ENCODE peak calls at places on chromosomes 6 and 20, in six cellular contexts. One of them, this sample, is unnamed.

GRCh38 chr6:10386260-10386659 is 28.6 kb downstream of the TFAP2A start:
- DNase-seq in PC-3: no peak
- DNase-seq in A673: no peak
- DNase-seq in hepatocyte: no peak
- DNase-seq in HCT116: no peak
- DNase-seq in mammary epithelial cell: no peak
- DNase-seq in this sample: no peak

GRCh38 chr6:10981409-10981808 is 62.7 kb downstream of the ELOVL2 start:
- DNase-seq in hepatocyte: no peak
- DNase-seq in HCT116: no peak
- DNase-seq in PC-3: no peak
- DNase-seq in A673: no peak
- DNase-seq in mammary epithelial cell: no peak
- DNase-seq in this sample: no peak

GRCh38 chr6:113860165-113860955 is 3.2 kb downstream of the MARCKS start:
- DNase-seq in HCT116: no peak
- DNase-seq in PC-3: peak; percentile 22
- DNase-seq in hepatocyte: peak; percentile 48
- DNase-seq in mammary epithelial cell: peak; percentile 36
- DNase-seq in A673: no peak
- DNase-seq in this sample: no peak

GRCh38 chr20:58466309-58466708 is 48.9 kb downstream of the APCDD1L start:
- DNase-seq in mammary epithelial cell: no peak
- DNase-seq in hepatocyte: no peak
- DNase-seq in PC-3: no peak
- DNase-seq in HCT116: no peak
- DNase-seq in A673: no peak
- DNase-seq in this sample: no peak

GRCh38 chr6:128586095-128586494 is 65.7 kb upstream of the PTPRK start:
- DNase-seq in A673: no peak
- DNase-seq in PC-3: no peak
- DNase-seq in hepatocyte: no peak
- DNase-seq in HCT116: no peak
- DNase-seq in mammary epithelial cell: no peak
- DNase-seq in this sample: no peak

GRCh38 chr6:150471276-150471675 is 102.5 kb downstream of the IYD start:
- DNase-seq in mammary epithelial cell: peak; percentile 65
- DNase-seq in hepatocyte: no peak
- DNase-seq in HCT116: no peak
- DNase-seq in A673: no peak
- DNase-seq in PC-3: no peak
- DNase-seq in this sample: no peak

GRCh38 chr20:45085867-45086266 is 15.1 kb downstream of the KCNS1 start:
- DNase-seq in hepatocyte: no peak
- DNase-seq in A673: no peak
- DNase-seq in PC-3: no peak
- DNase-seq in HCT116: no peak
- DNase-seq in mammary epithelial cell: no peak
- DNase-seq in this sample: no peak

GRCh38 chr6:100479180-100480035 is 14.7 kb upstream of the SIM1 start:
- DNase-seq in mammary epithelial cell: no peak
- DNase-seq in hepatocyte: peak; percentile 63
- DNase-seq in A673: peak; percentile 49
- DNase-seq in PC-3: peak; percentile 65
- DNase-seq in HCT116: peak; percentile 54
- DNase-seq in this sample: no peak

GRCh38 chr6:148112851-148113319 is 229.8 kb upstream of the SASH1 start:
- DNase-seq in hepatocyte: no peak
- DNase-seq in PC-3: peak; percentile 45
- DNase-seq in HCT116: no peak
- DNase-seq in mammary epithelial cell: peak; percentile 51
- DNase-seq in A673: no peak
- DNase-seq in this sample: peak; percentile 37

GRCh38 chr20:62824476-62825287 is 7.8 kb downstream of the COL9A3 start:
- DNase-seq in HCT116: no peak
- DNase-seq in hepatocyte: peak; percentile 78
- DNase-seq in mammary epithelial cell: no peak
- DNase-seq in PC-3: peak; percentile 42
- DNase-seq in A673: peak; percentile 73
- DNase-seq in this sample: no peak

GRCh38 chr6:16855460-16855859 is 94.2 kb upstream of the ATXN1 start:
- DNase-seq in hepatocyte: no peak
- DNase-seq in PC-3: no peak
- DNase-seq in A673: no peak
- DNase-seq in HCT116: no peak
- DNase-seq in mammary epithelial cell: no peak
- DNase-seq in this sample: no peak

GRCh38 chr6:45930419-45931059 is 85.1 kb downstream of the CLIC5 start:
- DNase-seq in mammary epithelial cell: peak; percentile 32
- DNase-seq in HCT116: peak; percentile 54
- DNase-seq in A673: peak; percentile 68
- DNase-seq in hepatocyte: peak; percentile 82
- DNase-seq in PC-3: peak; percentile 82
- DNase-seq in this sample: no peak

GRCh38 chr20:3658708-3659491 is 4.3 kb downstream of the GFRA4 start:
- DNase-seq in A673: no peak
- DNase-seq in PC-3: no peak
- DNase-seq in HCT116: no peak
- DNase-seq in hepatocyte: no peak
- DNase-seq in mammary epithelial cell: no peak
- DNase-seq in this sample: no peak

GRCh38 chr20:44650777-44651493 is 564 bp downstream of the ADA start:
- DNase-seq in HCT116: no peak
- DNase-seq in hepatocyte: no peak
- DNase-seq in mammary epithelial cell: no peak
- DNase-seq in A673: no peak
- DNase-seq in PC-3: no peak
- DNase-seq in this sample: peak; percentile 7

GRCh38 chr20:22773326-22773725 is 189.0 kb upstream of the FOXA2 start:
- DNase-seq in mammary epithelial cell: no peak
- DNase-seq in hepatocyte: peak; percentile 48
- DNase-seq in HCT116: no peak
- DNase-seq in A673: no peak
- DNase-seq in PC-3: peak; percentile 33
- DNase-seq in this sample: no peak

GRCh38 chr6:145502417-145502816 is 232.9 kb downstream of the EPM2A start:
- DNase-seq in A673: peak; percentile 10
- DNase-seq in PC-3: peak; percentile 11
- DNase-seq in hepatocyte: peak; percentile 48
- DNase-seq in HCT116: no peak
- DNase-seq in mammary epithelial cell: peak; percentile 42
- DNase-seq in this sample: no peak

GRCh38 chr6:135922170-135922569 is 70.7 kb downstream of the PDE7B start:
- DNase-seq in A673: peak; percentile 62
- DNase-seq in hepatocyte: peak; percentile 48
- DNase-seq in PC-3: peak; percentile 93
- DNase-seq in mammary epithelial cell: peak; percentile 96
- DNase-seq in HCT116: peak; percentile 29
- DNase-seq in this sample: peak; percentile 95
- H3K9me3 ChIP-seq in A673: no peaks in the 10 kb centered on the region
- H3K9me3 ChIP-seq in hepatocyte: no peaks in the 10 kb centered on the region
- H3K9me3 ChIP-seq in PC-3: no peaks in the 10 kb centered on the region
- H3K9me3 ChIP-seq in mammary epithelial cell: no peaks in the 10 kb centered on the region
- H3K9me3 ChIP-seq in HCT116: no peaks in the 10 kb centered on the region
- H3K9me3 ChIP-seq in this sample: no peaks in the 10 kb centered on the region

GRCh38 chr6:1614448-1614766 is 4.7 kb downstream of the FOXC1 start:
- DNase-seq in mammary epithelial cell: no peak
- DNase-seq in PC-3: no peak
- DNase-seq in A673: no peak
- DNase-seq in hepatocyte: no peak
- DNase-seq in HCT116: no peak
- DNase-seq in this sample: no peak

GRCh38 chr6:1612386-1612893 is 2.7 kb downstream of the FOXC1 start:
- DNase-seq in mammary epithelial cell: peak; percentile 32
- DNase-seq in A673: no peak
- DNase-seq in HCT116: no peak
- DNase-seq in PC-3: peak; percentile 19
- DNase-seq in hepatocyte: no peak
- DNase-seq in this sample: no peak

GRCh38 chr6:1612902-1613301 is 3.2 kb downstream of the FOXC1 start:
- DNase-seq in mammary epithelial cell: peak; percentile 71
- DNase-seq in hepatocyte: no peak
- DNase-seq in PC-3: peak; percentile 84
- DNase-seq in HCT116: no peak
- DNase-seq in A673: no peak
- DNase-seq in this sample: no peak

GRCh38 chr6:1614767-1615650 is 5.3 kb downstream of the FOXC1 start:
- DNase-seq in mammary epithelial cell: no peak
- DNase-seq in HCT116: no peak
- DNase-seq in PC-3: no peak
- DNase-seq in hepatocyte: peak; percentile 44
- DNase-seq in A673: no peak
- DNase-seq in this sample: no peak

GRCh38 chr6:1613631-1614447 is 4.1 kb downstream of the FOXC1 start:
- DNase-seq in PC-3: peak; percentile 19
- DNase-seq in hepatocyte: no peak
- DNase-seq in mammary epithelial cell: peak; percentile 8
- DNase-seq in HCT116: no peak
- DNase-seq in A673: no peak
- DNase-seq in this sample: no peak
- TF ChIP-seq EZH2 in PC-3: no peak
- TF ChIP-seq EZH2 in hepatocyte: peak; percentile 97
- TF ChIP-seq EZH2 in mammary epithelial cell: no peak
- TF ChIP-seq EZH2 in HCT116: no peak
- TF ChIP-seq EZH2 in A673: no peak
- TF ChIP-seq EZH2 in this sample: no peak

GRCh38 chr20:64137598-64138031 is 26.6 kb upstream of the MYT1 start:
- DNase-seq in PC-3: no peak
- DNase-seq in mammary epithelial cell: no peak
- DNase-seq in HCT116: no peak
- DNase-seq in A673: no peak
- DNase-seq in hepatocyte: no peak
- DNase-seq in this sample: no peak

GRCh38 chr20:64136004-64136710 is 28.1 kb upstream of the MYT1 start:
- DNase-seq in mammary epithelial cell: no peak
- DNase-seq in PC-3: no peak
- DNase-seq in A673: no peak
- DNase-seq in HCT116: no peak
- DNase-seq in hepatocyte: no peak
- DNase-seq in this sample: no peak

GRCh38 chr20:64130876-64131275 is 23.5 kb upstream of the NPBWR2 start:
- DNase-seq in mammary epithelial cell: no peak
- DNase-seq in PC-3: no peak
- DNase-seq in A673: no peak
- DNase-seq in HCT116: no peak
- DNase-seq in hepatocyte: no peak
- DNase-seq in this sample: no peak

GRCh38 chr20:64131406-64131805 is 24.0 kb upstream of the NPBWR2 start:
- DNase-seq in hepatocyte: no peak
- DNase-seq in PC-3: peak; percentile 69
- DNase-seq in A673: peak; percentile 60
- DNase-seq in HCT116: no peak
- DNase-seq in mammary epithelial cell: peak; percentile 11
- DNase-seq in this sample: peak; percentile 30

DNA sequence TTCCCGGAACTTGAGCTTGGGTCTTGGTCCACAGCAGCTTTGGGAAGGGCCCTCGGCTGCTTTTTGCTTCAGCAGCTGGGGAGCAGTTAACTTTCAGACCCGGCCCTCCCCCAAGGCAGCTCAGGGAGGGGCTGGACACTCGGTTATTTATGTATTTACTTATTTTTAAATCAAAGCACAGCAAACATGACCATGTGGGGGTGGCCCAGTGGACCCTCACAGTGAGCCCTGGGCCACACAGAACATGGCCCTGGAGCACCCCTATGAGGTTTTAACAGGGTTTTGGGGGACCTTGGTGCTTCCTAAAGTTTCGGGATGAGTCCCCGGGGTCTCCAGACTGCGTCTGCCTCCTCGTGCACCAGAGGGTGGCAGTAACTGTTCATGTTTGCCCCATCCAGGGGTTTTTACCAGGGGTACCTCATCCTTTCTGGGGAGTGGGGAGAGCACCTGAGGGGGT is 26.6 kb upstream of the NPBWR2 start:
- DNase-seq in mammary epithelial cell: no peak
- DNase-seq in PC-3: no peak
- DNase-seq in A673: peak; percentile 26
- DNase-seq in hepatocyte: no peak
- DNase-seq in HCT116: no peak
- DNase-seq in this sample: no peak
- TF ChIP-seq CTCF in mammary epithelial cell: peak; percentile 22
- TF ChIP-seq CTCF in PC-3: peak; percentile 35
- TF ChIP-seq CTCF in A673: peak; percentile 41
- TF ChIP-seq CTCF in hepatocyte: peak; percentile 35
- TF ChIP-seq CTCF in HCT116: no peak
- TF ChIP-seq CTCF in this sample: peak; percentile 45

DNA sequence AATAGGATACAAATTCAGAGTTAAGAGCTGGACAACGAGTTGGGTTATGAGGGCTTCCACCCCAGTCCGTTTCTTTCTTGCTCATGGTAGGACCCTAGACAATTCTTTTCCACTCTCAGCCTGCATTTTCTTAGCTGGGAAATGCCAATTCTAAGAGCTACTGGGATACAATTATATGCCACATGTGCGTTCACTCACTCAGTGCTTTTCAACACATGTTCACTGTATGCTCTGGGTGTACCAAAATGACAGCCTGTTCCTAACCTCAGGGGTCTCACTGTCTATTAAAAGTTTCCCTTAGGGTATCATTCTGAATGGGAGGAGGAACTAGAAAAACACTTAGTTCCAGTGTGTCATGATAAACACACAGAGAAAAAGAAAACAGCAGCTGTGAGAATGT is 505 bp upstream of the DEFB115 start:
- DNase-seq in mammary epithelial cell: no peak
- DNase-seq in hepatocyte: no peak
- DNase-seq in PC-3: no peak
- DNase-seq in A673: no peak
- DNase-seq in HCT116: no peak
- DNase-seq in this sample: no peak
- H3K9me3 ChIP-seq in mammary epithelial cell: peaks cover 5% of the 10 kb centered on the region
- H3K9me3 ChIP-seq in hepatocyte: no peaks in the 10 kb centered on the region
- H3K9me3 ChIP-seq in PC-3: no peaks in the 10 kb centered on the region
- H3K9me3 ChIP-seq in A673: no peaks in the 10 kb centered on the region
- H3K9me3 ChIP-seq in HCT116: no peaks in the 10 kb centered on the region
- H3K9me3 ChIP-seq in this sample: no peaks in the 10 kb centered on the region